ENCODE peak calls at places on chromosome 18, in nine cellular contexts. H is thoracic aorta, Q is MM.1S, J is PC-3, I is A549, W is aorta, F is thyroid gland, E is IMR-90, X is HL-60. O is an unnamed sample.

GRCh38 chr18:80037300-80037699 is 3.1 kb downstream of the RBFA start:
- DNase-seq in H (no peak), Q (no peak), J (no peak), I (no peak), W (no peak), F (no peak), E (no peak), X (no peak), O (no peak)

GRCh38 chr18:41745166-41746049 is 209.6 kb upstream of the PIK3C3 start:
- DNase-seq in H (no peak), Q (peak), J (peak), I (peak), W (peak), F (peak), E (peak), X (peak), O (no peak)

GRCh38 chr18:67518566-67518965 is 2.0 kb upstream of the DSEL start:
- DNase-seq in H (no peak), Q (no peak), J (no peak), I (no peak), W (no peak), F (no peak), E (no peak), X (no peak), O (no peak)

GRCh38 chr18:4641969-4642368 is 186.9 kb upstream of the DLGAP1 start:
- DNase-seq in H (no peak), Q (no peak), J (no peak), I (no peak), W (no peak), F (no peak), E (no peak), X (no peak), O (no peak)

GRCh38 chr18:79921984-79922965 is 29.2 kb downstream of the SLC66A2 start:
- DNase-seq in H (no peak), Q (no peak), J (no peak), I (no peak), W (peak), F (peak), E (no peak), X (no peak), O (no peak)

GRCh38 chr18:59232309-59233016 is 12.5 kb downstream of the GRP start:
- DNase-seq in H (no peak), Q (no peak), J (no peak), I (no peak), W (no peak), F (no peak), E (no peak), X (no peak), O (no peak)

GRCh38 chr18:7940379-7940778 is 373.3 kb downstream of the PTPRM start:
- DNase-seq in H (no peak), Q (no peak), J (no peak), I (no peak), W (no peak), F (no peak), E (no peak), X (no peak), O (no peak)

GRCh38 chr18:12253027-12253426 is 1.1 kb upstream of the CIDEA start:
- DNase-seq in H (no peak), Q (no peak), J (no peak), I (no peak), W (no peak), F (no peak), E (no peak), X (no peak), O (no peak)

GRCh38 chr18:46418657-46419260 is 238.3 kb downstream of the LOXHD1 start:
- DNase-seq in H (peak), Q (no peak), J (no peak), I (no peak), W (peak), F (peak), E (no peak), X (no peak), O (no peak)

GRCh38 chr18:44423826-44424225 is 256.9 kb upstream of the SETBP1 start:
- DNase-seq in H (no peak), Q (no peak), J (no peak), I (no peak), W (no peak), F (no peak), E (no peak), X (no peak), O (no peak)

GRCh38 chr18:12018861-12019260 is 37.6 kb downstream of the IMPA2 start:
- DNase-seq in H (no peak), Q (no peak), J (no peak), I (no peak), W (no peak), F (no peak), E (no peak), X (no peak), O (no peak)

GRCh38 chr18:11305507-11305906 is 156.1 kb upstream of the PIEZO2 start:
- DNase-seq in H (no peak), Q (no peak), J (no peak), I (no peak), W (no peak), F (no peak), E (no peak), X (no peak), O (no peak)

GRCh38 chr18:76445741-76446232 is 49.3 kb downstream of the ZNF516 start:
- DNase-seq in H (no peak), Q (no peak), J (no peak), I (no peak), W (peak), F (no peak), E (no peak), X (no peak), O (no peak)
- H3K27ac ChIP-seq in H (no peak), Q (no peak), J (peak), I (peak), W (no peak), F (no peak), E (peak), X (no peak), O (peak)

DNA sequence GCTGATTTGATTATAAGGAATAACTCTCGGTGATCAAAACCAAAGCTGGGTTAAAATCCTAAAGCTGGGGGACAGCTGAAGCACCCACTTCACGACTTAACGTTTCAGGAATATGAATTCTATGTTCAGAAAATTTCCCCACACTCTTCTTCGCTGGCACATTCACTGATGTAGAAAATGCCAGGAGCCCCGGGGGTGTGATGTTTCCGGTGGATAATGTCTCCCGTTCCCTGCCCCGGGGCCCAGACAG is 191.4 kb upstream of the TCF4 start:
- DNase-seq in H (no peak), Q (peak), J (no peak), I (no peak), W (no peak), F (peak), E (no peak), X (no peak), O (no peak)
- H3K27ac ChIP-seq in H (no peak), Q (no peak), J (no peak), I (no peak), W (no peak), F (peak), E (no peak), X (no peak), O (peak)

DNA sequence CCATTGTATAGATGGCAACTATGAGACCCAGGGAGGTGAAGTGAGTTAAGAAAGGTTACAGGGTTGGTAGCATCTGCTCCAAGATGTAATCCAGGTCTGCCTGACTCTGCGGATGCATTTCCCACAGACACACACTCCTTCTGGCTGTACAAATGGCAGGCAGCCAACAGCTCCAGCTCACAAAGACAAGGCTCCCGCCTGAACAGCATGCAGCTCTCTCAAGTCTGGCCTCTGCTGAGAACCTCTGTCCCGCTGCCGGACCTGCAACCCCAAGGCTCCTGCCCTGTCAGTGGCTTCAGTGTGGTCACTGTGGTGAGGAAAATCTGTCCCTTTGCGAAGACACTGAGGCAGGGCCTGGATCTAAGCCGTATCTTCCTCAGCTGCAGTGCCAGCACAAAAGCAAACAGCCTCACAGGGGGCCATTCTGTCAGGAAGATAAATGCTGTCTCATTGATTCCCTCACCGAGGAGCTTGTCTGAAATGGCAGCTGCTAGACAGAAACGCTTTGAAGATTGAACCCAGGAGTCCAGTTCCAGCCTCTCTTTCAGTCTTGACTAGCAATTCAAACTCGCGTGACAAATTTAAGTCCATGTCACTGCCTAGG is 469.3 kb upstream of the MEX3C start:
- DNase-seq in H (no peak), Q (no peak), J (peak), I (peak), W (no peak), F (peak), E (no peak), X (no peak), O (no peak)
- H3K27ac ChIP-seq in H (no peak), Q (no peak), J (no peak), I (no peak), W (no peak), F (no peak), E (no peak), X (no peak), O (no peak)

DNA sequence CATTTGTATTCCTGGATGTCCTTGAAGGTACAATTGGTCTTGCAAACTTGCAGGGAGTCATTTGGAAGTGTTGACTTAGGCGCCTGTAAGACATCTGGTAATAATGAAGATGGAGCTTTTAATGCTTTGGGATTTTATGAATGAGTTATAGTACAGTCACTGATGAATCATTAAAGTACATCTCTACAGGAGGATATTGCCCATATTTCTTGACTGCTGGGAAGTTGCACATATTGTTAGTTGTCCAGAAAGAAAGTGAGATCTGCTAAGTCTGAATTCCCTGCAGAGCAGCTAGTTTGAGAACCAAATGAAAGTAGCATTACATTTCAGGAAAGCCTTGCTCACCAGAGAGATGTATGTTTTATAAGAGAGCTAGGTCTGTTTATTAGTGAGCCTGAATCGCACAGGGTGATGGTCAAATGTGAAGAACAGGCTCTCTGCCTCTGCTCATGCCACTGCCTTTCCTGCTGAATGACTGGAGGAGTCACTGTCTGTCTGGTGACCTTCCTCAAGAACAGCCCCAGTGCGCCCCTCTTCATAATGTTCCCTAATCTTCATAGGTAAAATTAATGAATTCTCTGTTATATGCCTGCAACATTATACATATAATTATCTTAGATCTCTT is 138.9 kb upstream of the KLHL14 start:
- DNase-seq in H (no peak), Q (no peak), J (peak), I (no peak), W (no peak), F (no peak), E (peak), X (no peak), O (peak)
- H3K27ac ChIP-seq in H (no peak), Q (no peak), J (peak), I (no peak), W (no peak), F (no peak), E (no peak), X (no peak), O (no peak)

DNA sequence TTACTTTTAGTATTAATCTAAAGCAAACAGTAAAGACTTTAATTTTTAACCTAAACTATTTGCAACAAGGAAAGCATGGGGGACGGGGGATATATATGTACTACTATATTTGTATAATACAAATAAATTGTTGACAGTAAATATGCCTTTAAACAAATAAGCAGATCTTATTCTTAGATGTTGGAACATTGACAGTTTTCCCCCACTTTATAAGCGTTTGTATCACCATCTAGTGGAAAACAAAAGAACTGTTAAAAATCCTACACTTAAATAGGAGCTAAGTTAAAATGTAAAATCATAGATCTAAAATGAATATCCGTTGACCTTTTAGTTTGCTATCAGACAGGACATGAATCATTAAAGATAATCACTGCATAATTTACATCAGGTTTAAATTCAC is 50.0 kb downstream of the RBBP8 start:
- DNase-seq in H (no peak), Q (peak), J (peak), I (peak), W (no peak), F (no peak), E (peak), X (peak), O (no peak)
- H3K27ac ChIP-seq in H (no peak), Q (no peak), J (no peak), I (no peak), W (no peak), F (no peak), E (no peak), X (no peak), O (no peak)

GRCh38 chr18:49621301-49621700 is 59.4 kb downstream of the LIPG start:
- DNase-seq in H (no peak), Q (no peak), J (no peak), I (no peak), W (no peak), F (no peak), E (no peak), X (no peak), O (no peak)

GRCh38 chr18:49623571-49623970 is 61.7 kb downstream of the LIPG start:
- DNase-seq in H (no peak), Q (no peak), J (no peak), I (no peak), W (no peak), F (no peak), E (no peak), X (no peak), O (no peak)

GRCh38 chr18:49618741-49619392 is 57.0 kb downstream of the LIPG start:
- DNase-seq in H (no peak), Q (no peak), J (no peak), I (no peak), W (no peak), F (peak), E (no peak), X (no peak), O (no peak)

GRCh38 chr18:49619792-49620191 is 57.9 kb downstream of the LIPG start:
- DNase-seq in H (no peak), Q (no peak), J (no peak), I (no peak), W (no peak), F (no peak), E (no peak), X (no peak), O (no peak)

GRCh38 chr18:49621851-49622351 is 60.0 kb downstream of the LIPG start:
- DNase-seq in H (no peak), Q (no peak), J (no peak), I (no peak), W (no peak), F (no peak), E (no peak), X (no peak), O (no peak)
- H3K27ac ChIP-seq in H (no peak), Q (no peak), J (no peak), I (no peak), W (no peak), F (no peak), E (no peak), X (no peak), O (no peak)

GRCh38 chr18:57050314-57050949 is 96.5 kb upstream of the BOD1L2 start:
- DNase-seq in H (no peak), Q (no peak), J (no peak), I (no peak), W (no peak), F (no peak), E (no peak), X (no peak), O (no peak)

GRCh38 chr18:57051019-57051418 is 95.9 kb upstream of the BOD1L2 start:
- DNase-seq in H (no peak), Q (no peak), J (no peak), I (no peak), W (no peak), F (no peak), E (no peak), X (no peak), O (no peak)

GRCh38 chr18:57052759-57053158 is 94.1 kb upstream of the BOD1L2 start:
- DNase-seq in H (no peak), Q (no peak), J (no peak), I (no peak), W (no peak), F (no peak), E (no peak), X (no peak), O (no peak)

GRCh38 chr18:57051586-57052044 is 95.3 kb upstream of the BOD1L2 start:
- DNase-seq in H (no peak), Q (peak), J (no peak), I (no peak), W (no peak), F (no peak), E (no peak), X (no peak), O (no peak)

GRCh38 chr18:57052173-57052572 is 94.7 kb upstream of the BOD1L2 start:
- DNase-seq in H (no peak), Q (peak), J (no peak), I (no peak), W (no peak), F (no peak), E (no peak), X (no peak), O (no peak)
- H3K27ac ChIP-seq in H (no peak), Q (peak), J (no peak), I (no peak), W (no peak), F (no peak), E (no peak), X (no peak), O (no peak)

GRCh38 chr18:58224425-58224750 is 180.4 kb downstream of the NEDD4L start:
- DNase-seq in H (no peak), Q (no peak), J (peak), I (no peak), W (no peak), F (no peak), E (no peak), X (no peak), O (no peak)
- H3K27ac ChIP-seq in H (no peak), Q (no peak), J (peak), I (peak), W (no peak), F (peak), E (peak), X (no peak), O (peak)